ENCODE peak calls at places on chromosomes 6 and 20, in six cellular contexts. B, P, U, W, Y and D are unnamed samples. For H3K27me3, the result is how much of the 10 kb centered on the place peaks cover.

GRCh38 chr6:67630146-67630545 is 1004.9 kb upstream of the ADGRB3 start:
- DNase-seq in W (no peak), B (no peak), P (peak), Y (no peak), U (peak), D (no peak)

GRCh38 chr6:40923326-40923725 is 115.7 kb downstream of the UNC5CL start:
- DNase-seq in P (peak), U (no peak), Y (peak), B (no peak), W (no peak), D (no peak)

GRCh38 chr20:61789329-61789728 is 276.4 kb downstream of the TAF4 start:
- DNase-seq in P (no peak), Y (no peak), W (no peak), U (no peak), B (no peak), D (no peak)

GRCh38 chr6:20572940-20573339 is 38.7 kb downstream of the CDKAL1 start:
- DNase-seq in B (no peak), P (peak), W (no peak), U (peak), Y (no peak), D (no peak)

GRCh38 chr6:11067348-11067747 is 23.2 kb upstream of the ELOVL2 start:
- DNase-seq in P (no peak), Y (no peak), B (no peak), U (no peak), W (no peak), D (no peak)

GRCh38 chr20:49283176-49283702 is 5.4 kb upstream of the ZNFX1 start:
- DNase-seq in P (peak), B (no peak), W (no peak), U (no peak), Y (no peak), D (no peak)

GRCh38 chr20:35135867-35136586 is 11.1 kb downstream of the EDEM2 start:
- DNase-seq in U (peak), Y (no peak), B (no peak), P (no peak), W (no peak), D (peak)

GRCh38 chr6:143594647-143595046 is 83.1 kb upstream of the PHACTR2 start:
- DNase-seq in U (peak), P (no peak), Y (no peak), B (no peak), W (no peak), D (no peak)

GRCh38 chr20:46809961-46810360 is 84.7 kb upstream of the EYA2 start:
- DNase-seq in W (no peak), Y (no peak), P (no peak), U (no peak), B (no peak), D (peak)

GRCh38 chr6:139754898-139755754 is 380.7 kb upstream of the CITED2 start:
- DNase-seq in P (no peak), U (no peak), W (no peak), Y (no peak), B (no peak), D (no peak)
- H2BK5ac ChIP-seq in P (no peak), U (peak), W (no peak), Y (no peak), B (no peak), D (no peak)

GRCh38 chr20:20228351-20228750 is 139.6 kb upstream of the INSM1 start:
- DNase-seq in U (no peak), W (no peak), P (no peak), Y (no peak), B (no peak), D (no peak)
- H3K27me3 ChIP-seq in U (under half), W (under half), P (under half), Y (under half), B (under half), D (under half)

DNA sequence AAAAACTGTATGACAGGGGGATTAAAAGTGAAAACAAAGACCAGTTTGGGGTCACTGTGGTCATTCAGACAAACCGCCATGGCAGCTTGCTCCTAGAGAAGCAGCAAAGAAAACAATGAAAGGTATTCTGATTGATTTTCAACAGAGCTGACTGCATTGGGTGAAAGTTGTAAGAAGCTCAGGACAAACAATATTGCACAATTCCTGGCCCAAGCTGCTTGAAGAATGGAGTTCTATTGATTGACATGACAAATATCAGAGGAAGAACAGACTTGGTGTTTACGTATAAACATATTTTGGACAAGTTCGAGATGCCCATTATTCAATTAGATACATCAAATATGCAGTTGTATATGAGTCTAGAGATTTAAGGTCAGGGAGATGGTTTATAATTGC is 62.0 kb downstream of the TRIM38 start:
- DNase-seq in Y (no peak), P (no peak), W (no peak), U (no peak), B (no peak), D (no peak)
- H2BK5ac ChIP-seq in Y (no peak), P (no peak), W (peak), U (peak), B (no peak), D (no peak)

GRCh38 chr6:114343782-114344144 is 940 bp upstream of the HS3ST5 start:
- DNase-seq in W (no peak), P (no peak), Y (no peak), U (no peak), B (no peak), D (no peak)

GRCh38 chr6:114344216-114344970 is 1.6 kb upstream of the HS3ST5 start:
- DNase-seq in U (no peak), P (no peak), W (no peak), Y (no peak), B (no peak), D (no peak)

GRCh38 chr6:114342086-114342825 is 567 bp downstream of the HS3ST5 start:
- DNase-seq in B (peak), W (peak), U (no peak), P (peak), Y (peak), D (no peak)

GRCh38 chr6:114344971-114345274 is 2.1 kb upstream of the HS3ST5 start:
- DNase-seq in P (no peak), W (no peak), Y (no peak), B (no peak), U (no peak), D (no peak)

DNA sequence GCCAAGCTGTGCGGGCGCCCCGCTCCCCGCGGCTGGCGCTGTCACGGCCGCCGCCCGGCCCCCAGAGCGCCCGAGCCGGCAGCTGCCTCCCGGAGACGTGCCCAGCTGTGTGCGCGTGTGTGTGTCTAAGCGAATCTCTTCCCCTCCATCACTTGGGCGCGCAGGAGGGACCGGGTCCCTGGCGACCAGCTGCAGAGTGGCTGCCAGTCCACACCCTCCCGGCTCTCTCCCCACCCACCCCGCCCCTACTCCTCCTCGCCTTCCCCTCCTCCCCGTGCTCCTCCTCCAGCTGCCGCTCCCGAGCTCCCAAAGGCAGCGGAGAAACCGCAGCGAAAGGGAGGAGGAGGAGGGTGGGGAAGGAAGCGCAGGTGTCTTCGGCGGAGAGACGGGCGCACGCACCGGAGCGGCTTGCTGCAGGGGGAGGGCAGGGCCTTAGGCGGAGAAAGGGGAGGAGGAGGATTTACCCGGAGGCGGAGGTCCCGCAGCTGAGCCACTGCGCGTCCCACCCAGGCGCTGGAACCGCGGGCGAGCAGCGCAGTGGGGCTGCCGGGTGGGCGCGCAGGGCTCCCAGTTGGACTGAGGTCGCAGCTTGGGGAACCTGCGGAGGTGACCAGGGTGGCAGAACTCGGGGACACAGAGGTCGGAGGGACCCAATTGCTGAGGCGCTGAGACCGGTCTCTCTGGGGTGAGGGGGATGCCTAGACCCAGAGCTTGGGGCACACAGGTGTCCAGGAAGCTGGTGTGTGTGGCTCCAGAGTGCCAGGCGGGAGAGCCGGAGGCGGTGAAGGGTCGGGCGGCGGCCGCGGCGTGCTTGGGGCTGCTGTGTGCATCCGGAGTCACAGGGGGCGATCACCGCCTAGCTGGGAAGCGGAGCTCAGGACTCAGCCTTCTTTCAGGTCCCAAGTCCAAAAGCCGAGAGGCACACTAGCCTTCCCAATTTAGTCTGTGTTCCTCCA is at the start of gene HS3ST5:
- DNase-seq in Y (peak), W (peak), U (peak), P (peak), B (peak), D (peak)
- H3K27me3 ChIP-seq in Y (under half), W (under half), U (under half), P (under half), B (under half), D (under half)

DNA sequence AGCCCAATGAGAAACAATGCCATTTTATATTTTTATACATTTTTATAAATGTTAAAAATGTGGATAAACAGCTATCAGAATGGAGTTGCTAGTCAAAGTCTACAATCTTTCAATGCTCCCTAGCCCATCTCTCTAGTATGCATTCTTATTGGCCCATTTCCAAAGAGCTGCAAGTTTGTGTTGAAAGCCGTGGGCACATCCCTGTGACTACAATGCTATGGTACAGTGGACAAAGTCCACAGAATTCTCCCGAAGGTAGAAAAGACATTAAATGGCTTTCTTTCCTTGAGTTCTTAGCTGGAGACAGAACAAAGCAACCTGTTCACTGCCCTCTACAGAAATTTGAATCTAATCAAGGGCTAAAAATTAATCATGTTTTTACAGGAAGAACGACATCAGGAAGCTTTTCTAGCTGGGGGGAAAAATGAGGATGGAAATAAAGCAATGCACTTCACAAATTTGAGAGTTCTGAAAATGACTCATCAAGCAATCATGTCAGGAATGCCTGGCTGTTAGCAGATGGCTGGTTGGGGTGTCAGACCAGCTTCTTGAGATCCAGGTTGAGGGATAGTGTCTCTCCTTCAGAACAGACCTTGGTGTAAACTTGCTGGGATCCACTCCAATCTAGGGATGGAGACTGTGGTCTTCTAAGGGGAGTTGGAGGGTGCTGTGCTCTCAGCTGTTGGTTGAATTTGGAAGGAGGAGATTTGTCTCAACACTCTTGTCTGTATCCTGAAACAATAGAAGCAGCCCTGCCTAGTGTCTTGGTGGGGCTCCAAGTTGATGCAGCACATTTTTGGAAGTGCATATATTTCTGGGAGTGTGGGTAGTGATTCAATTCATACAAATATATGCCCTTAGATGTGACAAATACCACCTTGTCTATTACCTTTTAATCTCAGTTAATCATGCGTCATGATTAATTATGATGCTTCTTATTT is 143.4 kb upstream of the PHACTR1 start:
- DNase-seq in P (peak), W (no peak), Y (peak), U (peak), B (no peak), D (peak)
- H2BK5ac ChIP-seq in P (no peak), W (no peak), Y (no peak), U (peak), B (no peak), D (peak)

GRCh38 chr6:125750692-125751333 is 1.4 kb downstream of the HEY2 start:
- DNase-seq in U (no peak), W (no peak), Y (no peak), P (no peak), B (peak), D (peak)

GRCh38 chr6:125747589-125748533 is 1.6 kb upstream of the HEY2 start:
- DNase-seq in U (no peak), W (peak), Y (peak), B (peak), P (peak), D (peak)

GRCh38 chr6:125748534-125749111 is 809 bp upstream of the HEY2 start:
- DNase-seq in B (peak), W (no peak), P (peak), U (peak), Y (no peak), D (no peak)

GRCh38 chr6:125749864-125750691 is 646 bp downstream of the HEY2 start:
- DNase-seq in Y (no peak), W (no peak), B (peak), P (peak), U (no peak), D (no peak)

DNA sequence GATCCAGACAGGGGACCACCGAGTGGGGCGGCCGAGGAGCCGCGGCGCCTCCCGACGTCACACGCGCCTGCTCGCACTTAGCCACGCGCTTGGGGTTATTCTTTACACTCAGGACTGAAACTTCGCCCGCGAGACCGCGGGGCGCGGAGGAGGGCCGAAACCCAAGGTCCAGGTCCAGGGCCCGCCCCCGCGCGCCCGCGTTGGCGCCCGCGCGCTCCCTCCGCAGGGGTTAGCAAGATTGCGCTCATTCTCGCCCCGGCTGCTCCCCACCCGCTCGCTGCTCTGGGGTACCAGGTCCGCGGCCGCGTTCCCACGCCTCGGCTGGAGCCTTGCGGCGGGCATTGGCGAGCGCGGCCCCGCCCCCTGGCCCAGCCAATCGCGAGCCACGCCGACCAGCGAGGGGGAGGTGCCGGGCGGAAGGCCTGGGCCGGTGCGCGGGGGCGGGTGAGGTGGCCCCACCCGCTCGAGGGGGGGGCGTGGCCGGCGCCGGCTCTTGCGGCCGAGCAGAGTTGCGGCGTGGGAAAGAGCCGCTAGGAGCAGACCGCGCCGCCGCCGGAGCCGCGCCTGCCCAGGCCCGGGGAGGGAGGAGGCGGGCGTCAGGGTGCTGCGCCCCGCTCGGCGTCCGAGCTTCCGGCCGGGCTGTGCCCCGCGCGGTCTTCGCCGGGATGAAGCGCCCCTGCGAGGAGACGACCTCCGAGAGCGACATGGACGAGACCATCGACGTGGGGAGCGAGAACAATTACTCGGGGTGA is at the start of gene HEY2:
- DNase-seq in P (peak), Y (peak), B (peak), W (peak), U (peak), D (peak)
- H3K27me3 ChIP-seq in P (under half), Y (under half), B (under half), W (under half), U (half or more), D (under half)

GRCh38 chr6:33744001-33744848 is 2.5 kb downstream of the IP6K3 start:
- DNase-seq in W (peak), P (peak), B (peak), Y (peak), U (peak), D (peak)

GRCh38 chr6:33744895-33745546 is 1.7 kb downstream of the IP6K3 start:
- DNase-seq in P (no peak), U (no peak), Y (no peak), B (no peak), W (peak), D (no peak)

GRCh38 chr6:33746651-33747100 is at the start of gene IP6K3:
- DNase-seq in P (no peak), Y (no peak), U (no peak), B (no peak), W (no peak), D (no peak)

GRCh38 chr6:33746036-33746600 is 587 bp downstream of the IP6K3 start:
- DNase-seq in U (peak), B (no peak), W (peak), Y (peak), P (peak), D (no peak)

DNA sequence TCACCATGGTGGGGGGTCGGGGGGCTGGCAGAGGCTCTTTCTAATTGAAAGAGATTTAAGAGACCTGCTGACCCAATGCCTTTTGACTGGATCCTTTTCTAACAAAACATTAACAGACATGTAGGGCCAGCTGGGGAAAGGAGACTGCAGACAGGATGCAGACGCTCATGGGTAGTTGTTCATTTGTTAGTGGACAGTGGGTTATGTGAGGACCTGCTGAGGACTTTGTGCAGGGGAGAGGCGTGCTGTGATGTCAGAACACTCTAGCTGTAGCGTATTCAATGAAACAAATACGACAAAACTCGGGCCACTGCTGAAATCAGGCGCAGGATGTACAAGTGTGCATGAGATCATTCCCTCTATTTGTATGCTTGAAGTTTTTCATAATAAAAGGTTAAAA is 1.1 kb downstream of the IP6K3 start:
- DNase-seq in U (peak), B (no peak), W (no peak), Y (no peak), P (no peak), D (no peak)
- H2BK5ac ChIP-seq in U (no peak), B (peak), W (peak), Y (no peak), P (no peak), D (no peak)

GRCh38 chr6:136921936-136922679 is at the start of gene SLC35D3:
- DNase-seq in Y (peak), U (no peak), W (peak), B (peak), P (peak), D (no peak)
- H3K27me3 ChIP-seq in Y (under half), U (under half), W (half or more), B (half or more), P (under half), D (under half)

GRCh38 chr20:32576560-32576959 is 8.6 kb downstream of the NOL4L start:
- DNase-seq in Y (no peak), B (no peak), W (no peak), U (no peak), P (no peak), D (no peak)

GRCh38 chr20:32575805-32576204 is 9.3 kb downstream of the NOL4L start:
- DNase-seq in P (no peak), U (no peak), Y (no peak), B (no peak), W (no peak), D (no peak)

GRCh38 chr20:32573167-32573851 is 11.8 kb downstream of the NOL4L start:
- DNase-seq in U (no peak), P (no peak), B (no peak), Y (no peak), W (no peak), D (no peak)

GRCh38 chr20:32575227-32575581 is 9.9 kb downstream of the NOL4L start:
- DNase-seq in W (no peak), B (no peak), Y (no peak), P (no peak), U (no peak), D (no peak)

GRCh38 chr20:32574296-32575226 is 10.6 kb downstream of the NOL4L start:
- DNase-seq in B (no peak), P (peak), W (no peak), U (peak), Y (peak), D (peak)
- H2BK5ac ChIP-seq in B (peak), P (peak), W (peak), U (no peak), Y (no peak), D (no peak)